ENCODE peak calls at places on chromosomes 5 and 9, in five cellular contexts. F is HepG2, Y is GM12878, V is K562, Q is upper lobe of left lung. J is an unnamed sample.

GRCh38 chr5:123448017-123448617 is 24.9 kb upstream of the CEP120 start:
- ATAC-seq in F (no peak), Q (no peak), V (no peak), Y (peak), J (no peak)

GRCh38 chr5:157574456-157575095 is 999 bp downstream of the ADAM19 start:
- ATAC-seq in Y (peak), V (no peak), Q (no peak), F (no peak), J (peak)

GRCh38 chr5:156199045-156199444 is 127.9 kb upstream of the SGCD start:
- ATAC-seq in V (no peak), Q (no peak), F (no peak), Y (no peak), J (no peak)

GRCh38 chr9:118455259-118455658 is 751.1 kb downstream of the TLR4 start:
- ATAC-seq in Q (no peak), V (no peak), F (no peak), Y (no peak), J (no peak)

GRCh38 chr9:19464061-19464763 is 55.4 kb downstream of the ACER2 start:
- ATAC-seq in Y (peak), V (no peak), F (peak), Q (no peak), J (no peak)

GRCh38 chr9:121294181-121294743 is 26.3 kb downstream of the GSN start:
- ATAC-seq in V (no peak), F (no peak), Q (no peak), Y (no peak), J (peak)

GRCh38 chr5:31366941-31367340 is 165.0 kb downstream of the DROSHA start:
- ATAC-seq in F (no peak), V (no peak), Q (no peak), Y (no peak), J (no peak)

GRCh38 chr5:174723315-174723978 is 935 bp upstream of the MSX2 start:
- ATAC-seq in F (no peak), Q (no peak), Y (no peak), V (no peak), J (no peak)

GRCh38 chr5:111720333-111720890 is 36.6 kb downstream of the NREP start:
- ATAC-seq in Y (no peak), V (no peak), F (no peak), Q (no peak), J (no peak)

GRCh38 chr9:90953200-90953599 is 151.6 kb downstream of the SYK start:
- ATAC-seq in F (no peak), Y (no peak), V (no peak), Q (no peak), J (no peak)

GRCh38 chr5:159508344-159508743 is 178.1 kb upstream of the IL12B start:
- ATAC-seq in Y (no peak), V (no peak), Q (no peak), F (no peak), J (no peak)

GRCh38 chr9:71490810-71491209 is 277.5 kb downstream of the CEMIP2 start:
- ATAC-seq in V (no peak), Q (no peak), F (peak), Y (peak), J (no peak)

GRCh38 chr5:77892061-77893010 is 116.2 kb upstream of the TBCA start:
- ATAC-seq in F (peak), Y (no peak), Q (no peak), V (peak), J (no peak)

GRCh38 chr5:11047625-11048024 is 286.6 kb upstream of the DAP start:
- ATAC-seq in Q (no peak), V (no peak), F (no peak), Y (no peak), J (no peak)

GRCh38 chr5:11046160-11046559 is 285.1 kb upstream of the DAP start:
- ATAC-seq in F (peak), Y (peak), V (peak), Q (no peak), J (no peak)

GRCh38 chr5:11050596-11051304 is 289.7 kb upstream of the DAP start:
- ATAC-seq in Y (no peak), V (no peak), F (no peak), Q (no peak), J (no peak)

GRCh38 chr5:11047051-11047450 is 286.0 kb upstream of the DAP start:
- ATAC-seq in Y (no peak), Q (no peak), F (no peak), V (no peak), J (no peak)

GRCh38 chr5:11048760-11049159 is 287.7 kb upstream of the DAP start:
- ATAC-seq in V (peak), F (peak), Q (no peak), Y (peak), J (no peak)
- TF ChIP-seq CTCF in V (peak), F (peak), Q (no peak), Y (peak), J (no peak)

DNA sequence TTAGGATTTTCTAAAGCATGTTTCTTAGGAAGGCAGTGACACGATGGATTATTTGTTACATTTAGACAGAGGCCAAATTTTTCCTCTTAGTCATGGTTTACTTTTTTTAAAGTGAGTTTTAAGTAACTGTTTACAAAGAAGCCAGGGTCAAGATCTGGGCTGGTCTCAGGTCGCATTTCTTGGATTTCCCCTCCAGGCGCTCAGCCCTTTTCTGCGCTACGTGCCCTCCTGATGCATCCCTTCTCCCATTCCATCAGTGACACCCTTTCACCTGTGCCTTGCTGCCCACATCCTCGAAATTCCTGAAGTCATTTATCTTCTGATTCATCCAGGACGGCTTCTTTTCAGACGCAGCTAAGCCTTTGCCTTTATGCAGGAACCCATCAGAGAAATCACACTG is 330.3 kb downstream of the IRX1 start:
- ATAC-seq in V (no peak), F (no peak), Y (no peak), Q (no peak), J (no peak)
- TF ChIP-seq EP300 in V (no peak), F (no peak), Y (no peak), Q (no peak), J (no peak)

DNA sequence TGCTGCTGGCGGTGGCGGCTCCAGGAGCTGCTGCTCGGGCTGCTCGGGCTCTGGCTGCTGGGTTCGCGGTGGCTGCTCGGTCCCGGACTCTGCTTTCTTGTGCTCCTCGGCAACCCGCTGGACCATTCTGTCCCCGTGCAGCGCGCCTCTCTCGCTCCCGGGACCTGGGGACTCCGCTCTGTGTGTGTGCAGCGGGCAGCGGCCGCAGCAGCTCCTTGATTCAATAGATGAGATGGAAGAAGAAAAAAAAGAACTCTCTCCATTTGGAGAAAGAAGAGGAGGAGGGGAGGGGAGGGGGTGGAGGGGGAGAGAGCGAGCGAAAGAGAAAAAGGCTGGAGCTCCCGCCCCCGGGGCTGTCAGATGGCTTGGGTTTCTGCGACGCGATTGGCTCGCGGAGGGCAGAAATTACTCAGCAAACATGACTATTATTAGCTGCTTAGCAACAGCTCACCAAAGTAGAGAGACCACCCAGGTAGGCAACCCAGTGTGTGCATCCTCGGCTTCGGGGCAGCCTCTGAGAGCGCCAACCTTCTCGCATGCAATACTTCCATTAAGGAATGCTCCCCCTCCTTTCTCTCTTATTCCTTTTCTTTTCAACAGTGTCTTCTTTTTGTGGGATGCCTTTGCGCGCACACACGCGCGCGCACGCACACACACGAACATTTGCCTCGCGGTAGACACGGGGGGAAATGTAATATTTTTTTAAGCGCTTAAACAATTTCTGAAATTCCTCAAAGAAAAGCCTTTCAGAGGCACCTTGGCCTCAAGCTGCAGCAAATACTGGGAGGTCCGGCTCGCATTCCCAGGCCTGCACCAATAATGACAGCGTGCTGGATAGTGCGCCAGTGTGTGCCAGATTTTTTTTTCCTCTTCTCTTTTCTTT is 7.6 kb downstream of the PTCH1 start:
- ATAC-seq in V (peak), Y (peak), F (peak), Q (peak), J (peak)
- TF ChIP-seq POLR2AphosphoS5 in V (no peak), Y (peak), F (peak), Q (peak), J (no peak)

GRCh38 chr9:136147890-136148714 is 29.4 kb upstream of the TMEM250 start:
- ATAC-seq in Q (no peak), Y (no peak), V (no peak), F (no peak), J (no peak)
- TF ChIP-seq CTCF in Q (no peak), Y (no peak), V (no peak), F (peak), J (no peak)

GRCh38 chr5:167307042-167307441 is 984.4 kb upstream of the WWC1 start:
- ATAC-seq in F (no peak), V (no peak), Y (no peak), Q (no peak), J (no peak)
- TF ChIP-seq EP300 in F (no peak), V (no peak), Y (no peak), Q (no peak), J (no peak)

GRCh38 chr9:134644715-134645606 is 3.4 kb downstream of the COL5A1 start:
- ATAC-seq in Q (peak), V (no peak), F (no peak), Y (no peak), J (peak)
- TF ChIP-seq POLR2AphosphoS5 in Q (peak), V (no peak), F (no peak), Y (no peak), J (peak)

DNA sequence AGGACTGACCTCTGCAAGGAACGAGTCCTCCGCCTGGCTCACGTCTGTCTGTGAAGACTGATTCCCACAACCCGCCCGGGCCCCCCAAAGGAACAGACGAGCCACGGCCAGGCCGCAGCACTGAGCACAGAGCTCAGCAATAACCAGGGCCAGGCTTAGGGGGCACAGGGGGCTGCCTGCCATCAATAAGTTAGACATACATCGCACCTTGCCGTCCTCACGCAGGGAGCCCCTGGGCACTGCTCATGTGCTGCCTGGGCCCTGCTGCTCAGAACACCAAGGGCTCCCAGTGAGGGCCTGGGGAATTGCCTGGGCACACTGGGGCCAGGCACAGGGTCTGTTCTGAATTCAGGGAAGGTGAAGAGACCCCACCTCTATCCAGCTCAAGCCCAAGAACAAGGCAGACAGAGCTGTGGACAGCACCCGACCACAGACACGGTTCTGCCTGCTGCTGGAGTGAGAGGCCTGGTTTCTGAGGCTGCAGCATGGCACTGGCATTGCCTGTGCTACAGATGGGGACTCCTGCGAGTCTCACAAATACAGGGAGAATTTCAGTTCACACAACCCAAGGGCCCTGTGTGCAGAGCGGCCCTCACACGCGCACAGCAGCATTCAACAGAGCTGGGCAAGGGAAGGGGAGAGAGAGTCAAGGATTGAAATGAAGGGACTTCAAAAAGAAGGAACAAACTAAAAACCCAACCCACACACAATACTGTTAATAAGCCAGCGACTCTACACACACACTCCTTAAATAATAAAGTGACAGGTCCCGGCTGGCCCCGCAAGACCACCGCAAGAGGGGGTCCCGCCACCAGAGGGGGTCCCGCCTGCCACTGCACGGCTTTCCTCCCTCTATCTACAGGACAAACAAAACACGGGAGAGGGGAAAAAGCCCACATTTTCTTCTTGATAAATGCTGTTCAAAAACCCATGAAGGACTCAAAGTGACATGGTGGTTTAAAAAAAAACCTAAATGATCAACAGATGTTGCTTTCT is 32.0 kb downstream of the PRRT1B start:
- ATAC-seq in Y (no peak), Q (no peak), F (no peak), V (no peak), J (no peak)
- TF ChIP-seq CTCF in Y (no peak), Q (no peak), F (no peak), V (no peak), J (no peak)